ENCODE peak calls at places on chromosome 20, in six cellular contexts. R is progenitor cell of endocrine pancreas; L is hepatocyte; G is fibroblast of pulmonary artery; J is GM12865; A is CD8-positive, alpha-beta T cell. W is an unnamed sample.
A peak's percentile ranks its signal among the peaks of the same experiment; 100 is the strongest.

GRCh38 chr20:32484221-32485125 is 100.7 kb downstream of the NOL4L start:
- DNase-seq in L (peak; percentile 77), A (peak; percentile 48), G (peak; percentile 29), J (no peak), R (peak; percentile 77), W (peak; percentile 34)

GRCh38 chr20:61434361-61434781 is 182.3 kb downstream of the CDH4 start:
- DNase-seq in J (no peak), R (no peak), G (no peak), L (no peak), A (no peak), W (no peak)

GRCh38 chr20:23515250-23515939 is 24.5 kb downstream of the CST8 start:
- DNase-seq in R (no peak), L (no peak), A (no peak), G (no peak), J (peak; percentile 18), W (no peak)

GRCh38 chr20:31605902-31606677 is 1.0 kb downstream of the ID1 start:
- DNase-seq in J (no peak), G (peak; percentile 37), R (peak; percentile 46), A (no peak), L (peak; percentile 59), W (peak; percentile 30)

GRCh38 chr20:11719153-11719552 is 198.5 kb upstream of the BTBD3 start:
- DNase-seq in L (no peak), R (no peak), J (no peak), G (no peak), A (no peak), W (no peak)

GRCh38 chr20:56032251-56032650 is 26.9 kb upstream of the CBLN4 start:
- DNase-seq in J (no peak), R (no peak), A (no peak), G (peak; percentile 1), L (no peak), W (no peak)

GRCh38 chr20:35947489-35947888 is 6.8 kb downstream of the SCAND1 start:
- DNase-seq in L (peak; percentile 13), R (no peak), A (peak; percentile 45), G (peak; percentile 28), J (peak; percentile 54), W (no peak)

GRCh38 chr20:16397053-16397452 is 176.2 kb downstream of the KIF16B start:
- DNase-seq in R (no peak), J (no peak), G (peak; percentile 46), L (peak; percentile 34), A (no peak), W (no peak)

GRCh38 chr20:5470458-5470857 is 153.7 kb upstream of the PROKR2 start:
- DNase-seq in G (no peak), J (no peak), R (no peak), L (no peak), A (no peak), W (no peak)

GRCh38 chr20:49747707-49748524 is 34.2 kb upstream of the B4GALT5 start:
- DNase-seq in A (no peak), L (peak; percentile 66), G (peak; percentile 98), R (no peak), J (peak; percentile 11), W (no peak)

GRCh38 chr20:3330046-3330741 is 77.3 kb downstream of the DNAAF9 start:
- DNase-seq in A (no peak), L (no peak), G (peak; percentile 66), R (no peak), J (no peak), W (no peak)

GRCh38 chr20:42308980-42309524 is 690.9 kb upstream of the CHD6 start:
- DNase-seq in R (no peak), G (no peak), L (no peak), A (no peak), J (no peak), W (no peak)

GRCh38 chr20:25248501-25249172 is 752 bp downstream of the PYGB start:
- DNase-seq in A (no peak), J (peak; percentile 34), R (peak; percentile 28), L (peak; percentile 59), G (peak; percentile 53), W (no peak)

GRCh38 chr20:36153754-36154695 is 515 bp upstream of the EPB41L1 start:
- DNase-seq in L (peak; percentile 92), G (peak; percentile 61), A (no peak), J (no peak), R (peak; percentile 59), W (no peak)

DNA sequence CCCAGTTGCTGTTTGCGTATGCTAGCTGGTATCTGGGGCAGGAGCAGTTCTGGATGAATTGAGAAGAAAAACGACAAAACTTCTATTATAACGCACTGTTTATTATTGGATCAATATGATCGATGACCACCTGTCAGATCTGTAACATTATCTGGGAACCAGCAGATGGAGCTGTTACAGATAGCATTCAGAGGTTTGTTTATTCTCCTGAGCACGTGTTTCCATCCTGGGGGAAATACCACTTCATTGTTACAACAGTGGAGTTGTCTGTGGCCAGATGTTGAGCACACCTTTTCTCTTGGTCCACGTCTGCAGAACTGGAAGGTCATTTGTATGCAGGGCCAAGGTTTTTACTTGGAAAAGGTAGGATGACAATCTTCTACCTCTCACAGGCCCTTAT is 16.0 kb upstream of the NKX2-2 start:
- DNase-seq in L (no peak), G (no peak), R (no peak), J (peak; percentile 27), A (no peak), W (no peak)
- TF ChIP-seq CTCF in L (peak; percentile 39), G (peak; percentile 7), R (peak; percentile 42), J (peak; percentile 41), A (peak; percentile 44), W (no peak)

GRCh38 chr20:7272512-7272911 is 505.0 kb downstream of the BMP2 start:
- DNase-seq in L (no peak), A (no peak), R (no peak), J (no peak), G (peak; percentile 8), W (no peak)
- TF ChIP-seq CTCF in L (peak; percentile 39), A (no peak), R (peak; percentile 22), J (no peak), G (peak; percentile 15), W (no peak)

GRCh38 chr20:43409041-43409913 is 48.4 kb upstream of the SRSF6 start:
- DNase-seq in L (peak; percentile 35), A (no peak), G (peak; percentile 73), R (no peak), J (peak; percentile 42), W (no peak)

DNA sequence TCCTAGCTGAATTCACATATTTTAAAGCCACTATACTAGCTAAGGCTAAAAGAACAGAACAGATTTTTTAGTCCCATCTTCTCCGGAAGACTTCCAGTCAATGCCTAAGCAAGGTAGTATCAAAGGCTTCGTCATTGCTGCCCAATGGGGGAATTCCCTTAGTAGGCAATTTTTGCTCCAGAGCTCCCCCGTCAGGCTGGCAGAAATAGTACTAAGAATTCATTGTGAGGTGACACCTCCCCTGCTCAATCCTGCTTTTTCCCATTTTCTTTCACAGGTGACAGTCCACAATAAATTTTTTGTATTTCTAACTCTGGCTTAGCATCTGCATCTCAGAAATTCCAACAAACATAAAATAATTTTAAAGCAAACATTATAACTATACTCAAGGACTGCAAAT is 52.8 kb upstream of the SRSF6 start:
- DNase-seq in A (no peak), G (peak; percentile 21), L (no peak), R (no peak), J (peak; percentile 44), W (no peak)
- TF ChIP-seq CTCF in A (no peak), G (peak; percentile 35), L (no peak), R (peak; percentile 19), J (peak; percentile 55), W (no peak)

GRCh38 chr20:13262302-13262650 is 41.2 kb downstream of the ISM1 start:
- DNase-seq in A (no peak), L (no peak), J (no peak), R (no peak), G (no peak), W (no peak)
- TF ChIP-seq CTCF in A (peak; percentile 8), L (no peak), J (no peak), R (no peak), G (no peak), W (peak; percentile 47)

DNA sequence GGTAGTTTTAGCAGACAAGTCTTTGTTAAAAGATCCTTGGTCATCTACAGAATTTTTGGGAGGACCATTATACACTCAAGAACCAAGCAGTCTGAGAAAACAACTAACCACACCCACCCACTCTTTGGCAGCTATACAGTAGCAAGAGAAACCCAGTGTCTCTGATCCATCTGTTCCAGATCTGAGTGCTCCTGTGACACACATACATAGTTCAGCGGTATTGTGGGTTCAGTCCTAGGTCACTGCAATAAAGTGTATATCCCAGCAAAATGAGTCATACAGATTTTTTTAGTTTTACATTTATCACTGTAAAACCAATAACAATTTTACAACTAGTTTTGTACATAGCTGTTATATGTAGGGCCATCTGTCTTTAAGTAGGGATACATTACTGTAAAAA is 47.4 kb upstream of the PAK5 start:
- DNase-seq in G (no peak), L (no peak), A (no peak), J (peak; percentile 2), R (no peak), W (no peak)
- TF ChIP-seq CTCF in G (no peak), L (no peak), A (no peak), J (no peak), R (no peak), W (no peak)

GRCh38 chr20:38748097-38748862 is at the start of gene ACTR5:
- DNase-seq in G (peak; percentile 88), R (peak; percentile 96), J (peak; percentile 93), L (peak; percentile 97), A (peak; percentile 96), W (peak; percentile 96)
- TF ChIP-seq CTCF in G (no peak), R (no peak), J (no peak), L (no peak), A (no peak), W (no peak)

GRCh38 chr20:1467082-1467354 is 369 bp upstream of the NSFL1C start:
- DNase-seq in J (no peak), L (peak; percentile 36), A (no peak), G (no peak), R (no peak), W (no peak)
- TF ChIP-seq CTCF in J (no peak), L (no peak), A (no peak), G (no peak), R (no peak), W (no peak)

GRCh38 chr20:52937701-52938100 is 34.5 kb upstream of the TSHZ2 start:
- DNase-seq in L (no peak), G (no peak), R (no peak), J (peak; percentile 7), A (no peak), W (no peak)
- TF ChIP-seq CTCF in L (no peak), G (no peak), R (peak; percentile 8), J (no peak), A (no peak), W (no peak)

W was measured in activated B cell treated with CpG ODN at 0.5 μM for 24 hours.